ENCODE peak calls at places on chromosomes 12 and 14, in five cellular contexts. One of them, this sample, is unnamed.

GRCh38 chr12:18323159-18323558 is 61.8 kb downstream of the PIK3C2G start:
- DNase-seq in neural crest cell: no peak
- DNase-seq in NCI-H1092 treated with DMSO at 0.1 percent for 48 hours: no peak
- DNase-seq in activated CD4-positive, alpha-beta T cell treated with anti-CD3 and anti-CD28 coated beads, Interleukin-2, amount 50 U/mL, for 4 hours: no peak
- DNase-seq in CD8-positive, alpha-beta T cell: no peak
- DNase-seq in this sample: no peak

GRCh38 chr12:15662303-15662980 is 126.7 kb downstream of the EPS8 start:
- DNase-seq in neural crest cell: no peak
- DNase-seq in NCI-H1092 treated with DMSO at 0.1 percent for 48 hours: no peak
- DNase-seq in activated CD4-positive, alpha-beta T cell treated with anti-CD3 and anti-CD28 coated beads, Interleukin-2, amount 50 U/mL, for 4 hours: no peak
- DNase-seq in CD8-positive, alpha-beta T cell: no peak
- DNase-seq in this sample: no peak

GRCh38 chr12:105469182-105469581 is 138.7 kb downstream of the C12orf75 start:
- DNase-seq in neural crest cell: no peak
- DNase-seq in NCI-H1092 treated with DMSO at 0.1 percent for 48 hours: no peak
- DNase-seq in activated CD4-positive, alpha-beta T cell treated with anti-CD3 and anti-CD28 coated beads, Interleukin-2, amount 50 U/mL, for 4 hours: no peak
- DNase-seq in CD8-positive, alpha-beta T cell: no peak
- DNase-seq in this sample: no peak

GRCh38 chr14:68757618-68758081 is 35.2 kb downstream of the ZFP36L1 start:
- DNase-seq in neural crest cell: no peak
- DNase-seq in NCI-H1092 treated with DMSO at 0.1 percent for 48 hours: no peak
- DNase-seq in activated CD4-positive, alpha-beta T cell treated with anti-CD3 and anti-CD28 coated beads, Interleukin-2, amount 50 U/mL, for 4 hours: no peak
- DNase-seq in CD8-positive, alpha-beta T cell: no peak
- DNase-seq in this sample: no peak

GRCh38 chr12:43044241-43044640 is 454.7 kb upstream of the PRICKLE1 start:
- DNase-seq in neural crest cell: no peak
- DNase-seq in NCI-H1092 treated with DMSO at 0.1 percent for 48 hours: no peak
- DNase-seq in activated CD4-positive, alpha-beta T cell treated with anti-CD3 and anti-CD28 coated beads, Interleukin-2, amount 50 U/mL, for 4 hours: no peak
- DNase-seq in CD8-positive, alpha-beta T cell: no peak
- DNase-seq in this sample: no peak

GRCh38 chr12:11540615-11541014 is 108.9 kb upstream of the ETV6 start:
- DNase-seq in neural crest cell: no peak
- DNase-seq in NCI-H1092 treated with DMSO at 0.1 percent for 48 hours: no peak
- DNase-seq in activated CD4-positive, alpha-beta T cell treated with anti-CD3 and anti-CD28 coated beads, Interleukin-2, amount 50 U/mL, for 4 hours: no peak
- DNase-seq in CD8-positive, alpha-beta T cell: no peak
- DNase-seq in this sample: no peak

GRCh38 chr14:101103321-101103901 is 199.9 kb upstream of the RTL1 start:
- DNase-seq in neural crest cell: no peak
- DNase-seq in NCI-H1092 treated with DMSO at 0.1 percent for 48 hours: no peak
- DNase-seq in activated CD4-positive, alpha-beta T cell treated with anti-CD3 and anti-CD28 coated beads, Interleukin-2, amount 50 U/mL, for 4 hours: no peak
- DNase-seq in CD8-positive, alpha-beta T cell: peak
- DNase-seq in this sample: no peak

GRCh38 chr12:131682511-131682895 is 28.4 kb upstream of the SFSWAP start:
- DNase-seq in neural crest cell: no peak
- DNase-seq in NCI-H1092 treated with DMSO at 0.1 percent for 48 hours: no peak
- DNase-seq in activated CD4-positive, alpha-beta T cell treated with anti-CD3 and anti-CD28 coated beads, Interleukin-2, amount 50 U/mL, for 4 hours: no peak
- DNase-seq in CD8-positive, alpha-beta T cell: no peak
- DNase-seq in this sample: no peak

GRCh38 chr12:88578821-88579518 is 1.3 kb downstream of the KITLG start:
- DNase-seq in neural crest cell: peak
- DNase-seq in NCI-H1092 treated with DMSO at 0.1 percent for 48 hours: peak
- DNase-seq in activated CD4-positive, alpha-beta T cell treated with anti-CD3 and anti-CD28 coated beads, Interleukin-2, amount 50 U/mL, for 4 hours: no peak
- DNase-seq in CD8-positive, alpha-beta T cell: no peak
- DNase-seq in this sample: peak

GRCh38 chr12:110348431-110349059 is 55.0 kb downstream of the ANAPC7 start:
- DNase-seq in neural crest cell: no peak
- DNase-seq in NCI-H1092 treated with DMSO at 0.1 percent for 48 hours: no peak
- DNase-seq in activated CD4-positive, alpha-beta T cell treated with anti-CD3 and anti-CD28 coated beads, Interleukin-2, amount 50 U/mL, for 4 hours: no peak
- DNase-seq in CD8-positive, alpha-beta T cell: no peak
- DNase-seq in this sample: no peak

GRCh38 chr12:101823891-101824290 is 6.9 kb downstream of the GNPTAB start:
- DNase-seq in neural crest cell: peak
- DNase-seq in NCI-H1092 treated with DMSO at 0.1 percent for 48 hours: no peak
- DNase-seq in activated CD4-positive, alpha-beta T cell treated with anti-CD3 and anti-CD28 coated beads, Interleukin-2, amount 50 U/mL, for 4 hours: peak
- DNase-seq in CD8-positive, alpha-beta T cell: peak
- DNase-seq in this sample: no peak

GRCh38 chr12:109786799-109787198 is 46.4 kb downstream of the TRPV4 start:
- DNase-seq in neural crest cell: no peak
- DNase-seq in NCI-H1092 treated with DMSO at 0.1 percent for 48 hours: no peak
- DNase-seq in activated CD4-positive, alpha-beta T cell treated with anti-CD3 and anti-CD28 coated beads, Interleukin-2, amount 50 U/mL, for 4 hours: no peak
- DNase-seq in CD8-positive, alpha-beta T cell: no peak
- DNase-seq in this sample: no peak

GRCh38 chr12:101671157-101671791 is 26.2 kb upstream of the CHPT1 start:
- DNase-seq in neural crest cell: no peak
- DNase-seq in NCI-H1092 treated with DMSO at 0.1 percent for 48 hours: no peak
- DNase-seq in activated CD4-positive, alpha-beta T cell treated with anti-CD3 and anti-CD28 coated beads, Interleukin-2, amount 50 U/mL, for 4 hours: peak
- DNase-seq in CD8-positive, alpha-beta T cell: peak
- DNase-seq in this sample: no peak

GRCh38 chr12:45638386-45638785 is 91.1 kb upstream of the ARID2 start:
- DNase-seq in neural crest cell: no peak
- DNase-seq in NCI-H1092 treated with DMSO at 0.1 percent for 48 hours: no peak
- DNase-seq in activated CD4-positive, alpha-beta T cell treated with anti-CD3 and anti-CD28 coated beads, Interleukin-2, amount 50 U/mL, for 4 hours: no peak
- DNase-seq in CD8-positive, alpha-beta T cell: no peak
- DNase-seq in this sample: no peak

GRCh38 chr12:44775916-44776315 is 100.2 kb downstream of the NELL2 start:
- DNase-seq in neural crest cell: no peak
- DNase-seq in NCI-H1092 treated with DMSO at 0.1 percent for 48 hours: no peak
- DNase-seq in activated CD4-positive, alpha-beta T cell treated with anti-CD3 and anti-CD28 coated beads, Interleukin-2, amount 50 U/mL, for 4 hours: no peak
- DNase-seq in CD8-positive, alpha-beta T cell: no peak
- DNase-seq in this sample: no peak

GRCh38 chr14:91693342-91693741 is 38.5 kb downstream of the CATSPERB start:
- DNase-seq in neural crest cell: no peak
- DNase-seq in NCI-H1092 treated with DMSO at 0.1 percent for 48 hours: no peak
- DNase-seq in activated CD4-positive, alpha-beta T cell treated with anti-CD3 and anti-CD28 coated beads, Interleukin-2, amount 50 U/mL, for 4 hours: no peak
- DNase-seq in CD8-positive, alpha-beta T cell: no peak
- DNase-seq in this sample: no peak

GRCh38 chr12:126602611-126603010 is 1537.4 kb downstream of the AACS start:
- DNase-seq in neural crest cell: no peak
- DNase-seq in NCI-H1092 treated with DMSO at 0.1 percent for 48 hours: no peak
- DNase-seq in activated CD4-positive, alpha-beta T cell treated with anti-CD3 and anti-CD28 coated beads, Interleukin-2, amount 50 U/mL, for 4 hours: no peak
- DNase-seq in CD8-positive, alpha-beta T cell: no peak
- DNase-seq in this sample: no peak